ENCODE peak calls at places on chromosome 12, in five cellular contexts. N is Calu3, V is HS-27A, Z is NCI-H524 treated with DMSO at 0.1 percent for 48 hours, W is non-pigmented ciliary epithelial cell. L is an unnamed sample.

GRCh38 chr12:96063046-96063445 is 27.7 kb upstream of the LTA4H start:
- DNase-seq in N (no peak), V (no peak), Z (no peak), W (no peak), L (no peak)

GRCh38 chr12:59079029-59079428 is 158.7 kb upstream of the LRIG3 start:
- DNase-seq in N (no peak), V (no peak), Z (no peak), W (no peak), L (peak; percentile 86)

GRCh38 chr12:12405882-12406281 is 49.0 kb downstream of the BORCS5 start:
- DNase-seq in N (peak; percentile 49), V (no peak), Z (no peak), W (no peak), L (no peak)

GRCh38 chr12:122518908-122519307 is 7.8 kb downstream of the RSRC2 start:
- DNase-seq in N (no peak), V (no peak), Z (no peak), W (no peak), L (no peak)

GRCh38 chr12:67671419-67671818 is 22.9 kb downstream of the DYRK2 start:
- DNase-seq in N (no peak), V (no peak), Z (no peak), W (peak; percentile 75), L (peak; percentile 64)

GRCh38 chr12:97800561-97800960 is 338.0 kb downstream of the RMST start:
- DNase-seq in N (no peak), V (no peak), Z (no peak), W (no peak), L (no peak)

GRCh38 chr12:93594766-93595165 is 22.3 kb downstream of the SOCS2 start:
- DNase-seq in N (no peak), V (no peak), Z (no peak), W (no peak), L (no peak)

GRCh38 chr12:132325733-132326130 is 3.7 kb downstream of the GALNT9 start:
- DNase-seq in N (no peak), V (no peak), Z (no peak), W (no peak), L (no peak)

GRCh38 chr12:90036641-90037040 is 328.0 kb upstream of the ATP2B1 start:
- DNase-seq in N (no peak), V (peak; percentile 43), Z (no peak), W (no peak), L (no peak)

GRCh38 chr12:13959131-13959734 is 22.2 kb downstream of the GRIN2B start:
- DNase-seq in N (no peak), V (no peak), Z (no peak), W (no peak), L (no peak)

GRCh38 chr12:47730341-47730744 is 5.1 kb upstream of the ENDOU start:
- DNase-seq in N (no peak), V (no peak), Z (no peak), W (no peak), L (no peak)

GRCh38 chr12:109112720-109113465 is 3.5 kb upstream of the ACACB start:
- DNase-seq in N (no peak), V (no peak), Z (no peak), W (no peak), L (no peak)

GRCh38 chr12:27614866-27615265 is 81.4 kb upstream of the REP15 start:
- DNase-seq in N (no peak), V (no peak), Z (no peak), W (no peak), L (no peak)

GRCh38 chr12:132490481-132491348 is 764 bp downstream of the FBRSL1 start:
- DNase-seq in N (no peak), V (no peak), Z (no peak), W (no peak), L (no peak)

GRCh38 chr12:58540480-58541299 is 379.6 kb downstream of the LRIG3 start:
- DNase-seq in N (peak; percentile 83), V (no peak), Z (peak; percentile 28), W (peak; percentile 77), L (peak; percentile 42)

GRCh38 chr12:3313655-3314305 is 177.2 kb upstream of the PRMT8 start:
- DNase-seq in N (peak; percentile 54), V (peak; percentile 14), Z (no peak), W (no peak), L (no peak)

GRCh38 chr12:52119398-52120254 is 40.1 kb downstream of the SMIM41 start:
- DNase-seq in N (peak; percentile 62), V (no peak), Z (no peak), W (no peak), L (no peak)

GRCh38 chr12:11568762-11569478 is 80.6 kb upstream of the ETV6 start:
- DNase-seq in N (no peak), V (no peak), Z (no peak), W (no peak), L (no peak)

GRCh38 chr12:124049451-124050094 is 76.6 kb downstream of the ZNF664 start:
- DNase-seq in N (no peak), V (no peak), Z (no peak), W (no peak), L (no peak)

GRCh38 chr12:6273931-6274687 is 36.4 kb upstream of the PLEKHG6 start:
- DNase-seq in N (no peak), V (no peak), Z (no peak), W (no peak), L (no peak)

GRCh38 chr12:6241495-6241894 is 41.3 kb downstream of the CD9 start:
- DNase-seq in N (peak; percentile 35), V (no peak), Z (no peak), W (no peak), L (no peak)

GRCh38 chr12:83040339-83040738 is 353.6 kb downstream of the TMTC2 start:
- DNase-seq in N (no peak), V (no peak), Z (no peak), W (no peak), L (no peak)

GRCh38 chr12:69397978-69398377 is 38.4 kb downstream of the YEATS4 start:
- DNase-seq in N (no peak), V (no peak), Z (no peak), W (no peak), L (no peak)

GRCh38 chr12:106051853-106052531 is 86.8 kb downstream of the NUAK1 start:
- DNase-seq in N (no peak), V (no peak), Z (no peak), W (no peak), L (peak; percentile 80)

GRCh38 chr12:54678131-54678530 is 30.0 kb upstream of the DCD start:
- DNase-seq in N (no peak), V (no peak), Z (no peak), W (no peak), L (no peak)

GRCh38 chr12:67698711-67699603 is 50.4 kb downstream of the DYRK2 start:
- DNase-seq in N (no peak), V (no peak), Z (no peak), W (no peak), L (peak; percentile 84)

GRCh38 chr12:26971963-26972362 is 33.7 kb downstream of the FGFR1OP2 start:
- DNase-seq in N (no peak), V (no peak), Z (no peak), W (no peak), L (no peak)

GRCh38 chr12:18706798-18707197 is 31.0 kb downstream of the PLCZ1 start:
- DNase-seq in N (no peak), V (no peak), Z (no peak), W (no peak), L (no peak)

GRCh38 chr12:45192041-45192695 is 23.7 kb upstream of the ANO6 start:
- DNase-seq in N (peak; percentile 19), V (no peak), Z (no peak), W (peak; percentile 56), L (no peak)

GRCh38 chr12:123449103-123449736 is 8.7 kb upstream of the SNRNP35 start:
- DNase-seq in N (no peak), V (no peak), Z (no peak), W (no peak), L (no peak)

L was measured in foreskin keratinocyte.